ENCODE peak calls at places on chromosomes 7 and 10, in six cellular contexts. One of them, this sample, is unnamed.

GRCh38 chr7:121157885-121158590 is 169.5 kb downstream of the CPED1 start:
- DNase-seq in kidney epithelial cell: no peak
- DNase-seq in nephron progenitor cell: no peak
- DNase-seq in neural progenitor cell: no peak
- DNase-seq in psoas muscle: no peak
- DNase-seq in astrocyte: no peak
- DNase-seq in this sample: no peak

GRCh38 chr10:125043824-125044658 is 102.1 kb downstream of the ZRANB1 start:
- DNase-seq in psoas muscle: no peak
- DNase-seq in nephron progenitor cell: no peak
- DNase-seq in neural progenitor cell: no peak
- DNase-seq in astrocyte: no peak
- DNase-seq in kidney epithelial cell: no peak
- DNase-seq in this sample: no peak

GRCh38 chr10:33134011-33134751 is 176.2 kb upstream of the ITGB1 start:
- DNase-seq in neural progenitor cell: no peak
- DNase-seq in nephron progenitor cell: no peak
- DNase-seq in astrocyte: peak; percentile 98
- DNase-seq in psoas muscle: peak; percentile 38
- DNase-seq in kidney epithelial cell: peak; percentile 100
- DNase-seq in this sample: peak; percentile 54

GRCh38 chr7:36475371-36475770 is 85.7 kb downstream of the ANLN start:
- DNase-seq in nephron progenitor cell: no peak
- DNase-seq in kidney epithelial cell: no peak
- DNase-seq in psoas muscle: no peak
- DNase-seq in neural progenitor cell: no peak
- DNase-seq in astrocyte: no peak
- DNase-seq in this sample: no peak

GRCh38 chr10:70145666-70146488 is 623 bp downstream of the TYSND1 start:
- DNase-seq in psoas muscle: peak; percentile 73
- DNase-seq in nephron progenitor cell: peak; percentile 78
- DNase-seq in kidney epithelial cell: no peak
- DNase-seq in astrocyte: peak; percentile 51
- DNase-seq in neural progenitor cell: peak; percentile 82
- DNase-seq in this sample: peak; percentile 54

GRCh38 chr10:120819366-120819765 is 31.8 kb upstream of the WDR11 start:
- DNase-seq in kidney epithelial cell: no peak
- DNase-seq in psoas muscle: no peak
- DNase-seq in astrocyte: peak; percentile 49
- DNase-seq in nephron progenitor cell: no peak
- DNase-seq in neural progenitor cell: no peak
- DNase-seq in this sample: no peak

GRCh38 chr7:6520163-6520981 is 30.9 kb downstream of the GRID2IP start:
- DNase-seq in kidney epithelial cell: no peak
- DNase-seq in neural progenitor cell: no peak
- DNase-seq in astrocyte: no peak
- DNase-seq in nephron progenitor cell: no peak
- DNase-seq in psoas muscle: no peak
- DNase-seq in this sample: no peak

GRCh38 chr7:127504715-127505114 is 80.7 kb downstream of the GCC1 start:
- DNase-seq in neural progenitor cell: peak; percentile 57
- DNase-seq in nephron progenitor cell: peak; percentile 23
- DNase-seq in astrocyte: no peak
- DNase-seq in psoas muscle: peak; percentile 12
- DNase-seq in kidney epithelial cell: no peak
- DNase-seq in this sample: no peak

GRCh38 chr10:103800110-103800509 is 55.3 kb downstream of the SH3PXD2A start:
- DNase-seq in astrocyte: no peak
- DNase-seq in psoas muscle: no peak
- DNase-seq in neural progenitor cell: no peak
- DNase-seq in nephron progenitor cell: no peak
- DNase-seq in kidney epithelial cell: no peak
- DNase-seq in this sample: no peak

GRCh38 chr10:95397747-95398146 is 106.9 kb upstream of the PDLIM1 start:
- DNase-seq in neural progenitor cell: no peak
- DNase-seq in psoas muscle: no peak
- DNase-seq in kidney epithelial cell: no peak
- DNase-seq in astrocyte: no peak
- DNase-seq in nephron progenitor cell: no peak
- DNase-seq in this sample: no peak

GRCh38 chr10:84837041-84837766 is 508.8 kb downstream of the CCSER2 start:
- DNase-seq in nephron progenitor cell: no peak
- DNase-seq in astrocyte: no peak
- DNase-seq in neural progenitor cell: no peak
- DNase-seq in psoas muscle: no peak
- DNase-seq in kidney epithelial cell: no peak
- DNase-seq in this sample: no peak

GRCh38 chr10:95459446-95459845 is 101.7 kb downstream of the SORBS1 start:
- DNase-seq in psoas muscle: no peak
- DNase-seq in neural progenitor cell: no peak
- DNase-seq in kidney epithelial cell: no peak
- DNase-seq in astrocyte: no peak
- DNase-seq in nephron progenitor cell: peak; percentile 5
- DNase-seq in this sample: no peak

GRCh38 chr10:64463406-64463805 is 942.2 kb downstream of the REEP3 start:
- DNase-seq in neural progenitor cell: no peak
- DNase-seq in nephron progenitor cell: no peak
- DNase-seq in astrocyte: no peak
- DNase-seq in kidney epithelial cell: no peak
- DNase-seq in psoas muscle: no peak
- DNase-seq in this sample: no peak

GRCh38 chr7:30310674-30311362 is 26.4 kb downstream of the ZNRF2 start:
- DNase-seq in kidney epithelial cell: no peak
- DNase-seq in psoas muscle: no peak
- DNase-seq in astrocyte: no peak
- DNase-seq in nephron progenitor cell: no peak
- DNase-seq in neural progenitor cell: no peak
- DNase-seq in this sample: no peak

GRCh38 chr7:22549051-22549450 is 49.1 kb upstream of the STEAP1B start:
- DNase-seq in psoas muscle: no peak
- DNase-seq in neural progenitor cell: no peak
- DNase-seq in kidney epithelial cell: no peak
- DNase-seq in nephron progenitor cell: no peak
- DNase-seq in astrocyte: no peak
- DNase-seq in this sample: no peak